ENCODE peak calls at places on chromosomes 4 and X, in four cellular contexts. P is lower lobe of right lung, U is MV-4-11, I is NCI-H2029 treated with DMSO at 0.1 percent for 48 hours. C is an unnamed sample.

GRCh38 chr4:36230523-36230922 is 13.8 kb downstream of the ARAP2 start:
- DNase-seq in P (no peak), U (no peak), I (no peak), C (no peak)

GRCh38 chr4:105471566-105472176 is 2.2 kb downstream of the PPA2 start:
- DNase-seq in P (no peak), U (peak; percentile 61), I (peak; percentile 69), C (no peak)

GRCh38 chr4:121198261-121198660 is 34.1 kb upstream of the TNIP3 start:
- DNase-seq in P (no peak), U (no peak), I (no peak), C (no peak)

GRCh38 chr4:89290727-89291126 is 16.9 kb downstream of the GPRIN3 start:
- DNase-seq in P (no peak), U (no peak), I (no peak), C (no peak)

GRCh38 chr4:80006935-80007744 is 65.9 kb downstream of the ANTXR2 start:
- DNase-seq in P (no peak), U (peak; percentile 69), I (no peak), C (no peak)

GRCh38 chr4:15197005-15197404 is 194.7 kb downstream of the CPEB2 start:
- DNase-seq in P (no peak), U (no peak), I (no peak), C (no peak)

GRCh38 chr4:76518241-76518640 is 83.2 kb downstream of the SHROOM3 start:
- DNase-seq in P (no peak), U (no peak), I (no peak), C (no peak)

GRCh38 chr4:89657931-89658700 is 178.8 kb downstream of the SNCA start:
- DNase-seq in P (no peak), U (no peak), I (no peak), C (no peak)

GRCh38 chrX:1472975-1473374 is 20.3 kb upstream of the ASMTL start:
- DNase-seq in P (no peak), U (no peak), I (no peak), C (no peak)

GRCh38 chr4:108160741-108161352 is 7.9 kb downstream of the LEF1 start:
- DNase-seq in P (no peak), U (no peak), I (no peak), C (no peak)

GRCh38 chr4:8904666-8905065 is 33.0 kb upstream of the HMX1 start:
- DNase-seq in P (peak; percentile 14), U (no peak), I (no peak), C (peak; percentile 12)

GRCh38 chrX:118218940-118219339 is 102.3 kb upstream of the KLHL13 start:
- DNase-seq in P (no peak), U (no peak), I (no peak), C (no peak)

GRCh38 chr4:128168701-128169100 is 107.6 kb downstream of the LARP1B start:
- DNase-seq in P (no peak), U (no peak), I (no peak), C (no peak)

GRCh38 chr4:68372588-68372987 is 22.7 kb upstream of the YTHDC1 start:
- DNase-seq in P (no peak), U (no peak), I (no peak), C (no peak)

GRCh38 chr4:77818077-77818666 is 996 bp downstream of the CNOT6L start:
- DNase-seq in P (peak; percentile 85), U (peak; percentile 87), I (peak; percentile 76), C (peak; percentile 70)

GRCh38 chrX:23749129-23749528 is 6.1 kb upstream of the ACOT9 start:
- DNase-seq in P (no peak), U (no peak), I (no peak), C (no peak)